ENCODE peak calls at places on chromosomes 1 and 21, in six cellular contexts. One of them, this sample, is unnamed.

GRCh38 chr1:205962821-205963221 is 19.6 kb upstream of the SLC26A9 start:
- DNase-seq in HepG2: no peak
- DNase-seq in GM12878: no peak
- DNase-seq in HCT116: no peak
- DNase-seq in H1: no peak
- DNase-seq in K562: no peak
- DNase-seq in this sample: no peak

GRCh38 chr1:152436593-152437338 is 22.7 kb upstream of the CRNN start:
- DNase-seq in HepG2: no peak
- DNase-seq in GM12878: no peak
- DNase-seq in HCT116: no peak
- DNase-seq in H1: no peak
- DNase-seq in K562: no peak
- DNase-seq in this sample: no peak

GRCh38 chr1:90712153-90712930 is 4.8 kb downstream of the BARHL2 start:
- DNase-seq in HepG2: no peak
- DNase-seq in GM12878: no peak
- DNase-seq in HCT116: no peak
- DNase-seq in H1: peak
- DNase-seq in K562: no peak
- DNase-seq in this sample: no peak

GRCh38 chr1:234065794-234066447 is 161.4 kb downstream of the SLC35F3 start:
- DNase-seq in HepG2: peak
- DNase-seq in GM12878: peak
- DNase-seq in HCT116: peak
- DNase-seq in H1: peak
- DNase-seq in K562: peak
- DNase-seq in this sample: peak

GRCh38 chr1:231241751-231242150 is 739 bp downstream of the GNPAT start:
- DNase-seq in HepG2: no peak
- DNase-seq in GM12878: no peak
- DNase-seq in HCT116: no peak
- DNase-seq in H1: no peak
- DNase-seq in K562: peak
- DNase-seq in this sample: peak

GRCh38 chr21:38804617-38805281 is 980 bp upstream of the ETS2 start:
- DNase-seq in HepG2: no peak
- DNase-seq in GM12878: no peak
- DNase-seq in HCT116: peak
- DNase-seq in H1: peak
- DNase-seq in K562: peak
- DNase-seq in this sample: peak

GRCh38 chr1:203480084-203480483 is 4.5 kb downstream of the PRELP start:
- DNase-seq in HepG2: no peak
- DNase-seq in GM12878: no peak
- DNase-seq in HCT116: no peak
- DNase-seq in H1: no peak
- DNase-seq in K562: no peak
- DNase-seq in this sample: no peak

GRCh38 chr1:111476761-111477309 is 3.1 kb downstream of the C1orf162 start:
- DNase-seq in HepG2: no peak
- DNase-seq in GM12878: peak
- DNase-seq in HCT116: no peak
- DNase-seq in H1: no peak
- DNase-seq in K562: no peak
- DNase-seq in this sample: no peak

GRCh38 chr1:16072616-16073484 is 601 bp downstream of the FAM131C start:
- DNase-seq in HepG2: no peak
- DNase-seq in GM12878: no peak
- DNase-seq in HCT116: no peak
- DNase-seq in H1: peak
- DNase-seq in K562: no peak
- DNase-seq in this sample: no peak

GRCh38 chr1:231337043-231337471 is 595 bp downstream of the EXOC8 start:
- DNase-seq in HepG2: no peak
- DNase-seq in GM12878: no peak
- DNase-seq in HCT116: no peak
- DNase-seq in H1: no peak
- DNase-seq in K562: peak
- DNase-seq in this sample: no peak

GRCh38 chr1:1091344-1092148 is 17.4 kb upstream of the RNF223 start:
- DNase-seq in HepG2: no peak
- DNase-seq in GM12878: no peak
- DNase-seq in HCT116: no peak
- DNase-seq in H1: peak
- DNase-seq in K562: peak
- DNase-seq in this sample: no peak

GRCh38 chr1:219372916-219373615 is 199.4 kb downstream of the LYPLAL1 start:
- DNase-seq in HepG2: peak
- DNase-seq in GM12878: no peak
- DNase-seq in HCT116: no peak
- DNase-seq in H1: no peak
- DNase-seq in K562: no peak
- DNase-seq in this sample: no peak

GRCh38 chr1:231866392-231867331 is 240.1 kb downstream of the DISC1 start:
- DNase-seq in HepG2: peak
- DNase-seq in GM12878: no peak
- DNase-seq in HCT116: peak
- DNase-seq in H1: peak
- DNase-seq in K562: peak
- DNase-seq in this sample: peak

GRCh38 chr1:211285196-211285595 is 26.0 kb downstream of the RCOR3 start:
- DNase-seq in HepG2: no peak
- DNase-seq in GM12878: no peak
- DNase-seq in HCT116: no peak
- DNase-seq in H1: no peak
- DNase-seq in K562: no peak
- DNase-seq in this sample: peak

GRCh38 chr1:185267278-185267677 is 49.8 kb downstream of the IVNS1ABP start:
- DNase-seq in HepG2: no peak
- DNase-seq in GM12878: no peak
- DNase-seq in HCT116: no peak
- DNase-seq in H1: no peak
- DNase-seq in K562: no peak
- DNase-seq in this sample: no peak

GRCh38 chr1:170910273-170910672 is 25.1 kb upstream of the MROH9 start:
- DNase-seq in HepG2: no peak
- DNase-seq in GM12878: no peak
- DNase-seq in HCT116: no peak
- DNase-seq in H1: no peak
- DNase-seq in K562: no peak
- DNase-seq in this sample: peak

GRCh38 chr1:184404727-184405027 is 17.8 kb downstream of the C1orf21 start:
- DNase-seq in HepG2: no peak
- DNase-seq in GM12878: no peak
- DNase-seq in HCT116: no peak
- DNase-seq in H1: no peak
- DNase-seq in K562: no peak
- DNase-seq in this sample: no peak

GRCh38 chr1:6517435-6517851 is 26.0 kb upstream of the PLEKHG5 start:
- DNase-seq in HepG2: no peak
- DNase-seq in GM12878: no peak
- DNase-seq in HCT116: no peak
- DNase-seq in H1: no peak
- DNase-seq in K562: peak
- DNase-seq in this sample: no peak

GRCh38 chr1:6521502-6521901 is 30.0 kb upstream of the PLEKHG5 start:
- DNase-seq in HepG2: no peak
- DNase-seq in GM12878: no peak
- DNase-seq in HCT116: no peak
- DNase-seq in H1: no peak
- DNase-seq in K562: no peak
- DNase-seq in this sample: no peak

GRCh38 chr1:6519935-6520621 is 28.6 kb upstream of the PLEKHG5 start:
- DNase-seq in HepG2: no peak
- DNase-seq in GM12878: no peak
- DNase-seq in HCT116: no peak
- DNase-seq in H1: peak
- DNase-seq in K562: peak
- DNase-seq in this sample: no peak

GRCh38 chr1:6515771-6516170 is 24.3 kb upstream of the PLEKHG5 start:
- DNase-seq in HepG2: no peak
- DNase-seq in GM12878: no peak
- DNase-seq in HCT116: no peak
- DNase-seq in H1: no peak
- DNase-seq in K562: no peak
- DNase-seq in this sample: no peak

DNA sequence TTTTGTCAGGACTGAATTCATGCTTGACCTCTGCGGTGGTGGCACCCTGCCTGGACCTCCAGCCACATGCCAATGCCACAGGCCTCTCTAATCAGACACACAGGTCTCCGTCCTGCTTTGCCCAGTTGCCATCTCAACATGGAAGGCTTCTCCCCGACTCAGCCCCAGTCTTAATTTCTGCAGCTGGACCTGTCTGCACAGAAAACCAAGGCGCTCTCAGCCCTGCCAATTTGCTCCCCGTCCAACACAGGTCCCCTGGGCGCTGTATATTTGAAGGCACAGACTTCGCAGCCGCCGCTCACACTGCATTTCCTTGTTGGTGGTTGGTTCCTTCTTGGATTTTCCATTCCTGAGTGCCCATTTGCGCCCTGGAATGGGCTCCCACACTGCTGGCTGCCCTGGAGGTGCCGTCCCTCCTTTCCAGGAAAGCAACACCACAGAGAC is 28.0 kb upstream of the PLEKHG5 start:
- DNase-seq in HepG2: no peak
- DNase-seq in GM12878: no peak
- DNase-seq in HCT116: no peak
- DNase-seq in H1: no peak
- DNase-seq in K562: no peak
- DNase-seq in this sample: no peak
- TF ChIP-seq MAX in HepG2: no peak
- TF ChIP-seq MAX in GM12878: no peak
- TF ChIP-seq MAX in HCT116: no peak
- TF ChIP-seq MAX in H1: no peak
- TF ChIP-seq MAX in K562: no peak
- TF ChIP-seq MAX in this sample: no peak

GRCh38 chr1:235503333-235504121 is 725 bp downstream of the B3GALNT2 start:
- DNase-seq in HepG2: peak
- DNase-seq in GM12878: no peak
- DNase-seq in HCT116: no peak
- DNase-seq in H1: no peak
- DNase-seq in K562: peak
- DNase-seq in this sample: peak

GRCh38 chr1:235504122-235504493 is at the start of gene B3GALNT2:
- DNase-seq in HepG2: no peak
- DNase-seq in GM12878: no peak
- DNase-seq in HCT116: no peak
- DNase-seq in H1: no peak
- DNase-seq in K562: no peak
- DNase-seq in this sample: no peak

GRCh38 chr1:235507623-235508022 is 3.4 kb upstream of the B3GALNT2 start:
- DNase-seq in HepG2: no peak
- DNase-seq in GM12878: no peak
- DNase-seq in HCT116: no peak
- DNase-seq in H1: no peak
- DNase-seq in K562: no peak
- DNase-seq in this sample: no peak

GRCh38 chr1:235502601-235503332 is 1.5 kb downstream of the B3GALNT2 start:
- DNase-seq in HepG2: no peak
- DNase-seq in GM12878: no peak
- DNase-seq in HCT116: no peak
- DNase-seq in H1: no peak
- DNase-seq in K562: no peak
- DNase-seq in this sample: peak

DNA sequence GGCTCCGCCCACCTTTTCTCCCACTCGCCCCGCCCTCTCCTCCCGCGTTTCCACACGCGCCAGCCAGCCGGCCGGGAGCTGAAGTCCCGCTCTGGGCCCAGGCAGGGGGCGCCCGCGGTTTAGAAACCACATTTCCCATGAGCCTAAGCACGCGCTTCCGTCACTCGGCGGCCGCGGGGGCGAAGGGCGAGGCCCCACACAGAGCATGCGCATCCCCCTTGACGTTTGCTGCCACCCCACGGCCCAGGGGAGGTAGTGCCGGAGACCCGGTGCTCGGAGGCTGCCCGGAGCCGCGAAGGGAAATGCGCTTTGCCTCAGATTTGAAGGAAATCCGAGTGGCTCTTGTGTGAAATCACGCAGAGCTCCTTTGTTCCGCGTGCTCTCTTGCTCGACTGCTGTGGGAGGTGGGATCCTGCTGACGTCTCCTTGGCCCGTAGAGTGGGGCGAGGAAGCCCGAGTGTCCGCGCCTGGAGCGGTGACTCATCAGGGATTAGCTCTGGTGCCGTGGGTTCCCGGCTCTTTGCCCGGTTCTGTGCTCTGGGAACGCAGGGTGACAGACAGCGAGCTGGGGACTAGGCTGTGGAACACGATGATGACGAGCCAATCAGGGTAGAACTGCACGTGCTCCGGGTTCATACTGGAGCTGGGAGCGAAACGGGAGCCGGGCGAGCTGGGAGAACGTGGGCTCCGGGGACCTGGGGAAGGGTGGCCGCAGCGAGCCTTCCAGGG is 406 bp upstream of the B3GALNT2 start:
- DNase-seq in HepG2: peak
- DNase-seq in GM12878: peak
- DNase-seq in HCT116: peak
- DNase-seq in H1: peak
- DNase-seq in K562: peak
- DNase-seq in this sample: peak
- TF ChIP-seq POLR2A in HepG2: peak
- TF ChIP-seq POLR2A in GM12878: peak
- TF ChIP-seq POLR2A in HCT116: peak
- TF ChIP-seq POLR2A in H1: peak
- TF ChIP-seq POLR2A in K562: peak
- TF ChIP-seq POLR2A in this sample: peak

DNA sequence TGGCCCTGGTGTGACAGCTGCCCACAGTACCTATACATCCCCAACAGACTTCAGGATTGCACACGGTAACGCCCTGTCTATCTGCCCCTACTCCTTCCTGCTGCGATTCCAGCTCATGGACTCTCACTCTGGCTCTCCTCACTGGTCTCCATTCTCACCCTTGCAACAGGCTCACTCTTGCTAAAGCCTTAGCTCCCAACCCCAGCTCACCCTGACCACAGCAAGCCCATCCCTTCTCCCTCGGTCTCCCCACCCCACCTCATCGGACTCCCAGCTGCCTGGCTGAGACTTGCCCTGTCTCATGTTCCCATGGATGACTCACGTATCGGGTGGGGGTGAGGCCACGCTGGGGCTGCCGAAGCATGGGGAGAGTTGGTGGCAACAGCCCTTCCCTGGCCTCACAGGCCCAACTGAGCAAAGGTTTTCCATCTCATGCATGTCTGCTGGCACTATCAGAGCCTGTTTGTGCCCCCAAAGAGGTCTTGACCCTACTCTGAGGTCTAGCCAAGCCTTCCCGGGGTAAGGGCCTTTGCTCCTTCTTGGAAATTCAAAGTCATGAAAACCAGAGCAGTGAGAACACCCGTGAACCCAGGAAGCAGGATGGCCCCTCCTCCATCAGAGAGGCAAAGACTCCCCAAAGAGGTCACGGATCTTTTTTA is 7.1 kb downstream of the PHLDA3 start:
- DNase-seq in HepG2: peak
- DNase-seq in GM12878: no peak
- DNase-seq in HCT116: peak
- DNase-seq in H1: no peak
- DNase-seq in K562: peak
- DNase-seq in this sample: peak
- H3K9ac ChIP-seq in HepG2: no peak
- H3K9ac ChIP-seq in GM12878: no peak
- H3K9ac ChIP-seq in HCT116: peak
- H3K9ac ChIP-seq in H1: no peak
- H3K9ac ChIP-seq in K562: no peak
- H3K9ac ChIP-seq in this sample: no peak

GRCh38 chr1:39084191-39084590 is 58.0 kb downstream of the NDUFS5 start:
- DNase-seq in HepG2: no peak
- DNase-seq in GM12878: no peak
- DNase-seq in HCT116: no peak
- DNase-seq in H1: no peak
- DNase-seq in K562: no peak
- DNase-seq in this sample: no peak
- TF ChIP-seq MAX in HepG2: no peak
- TF ChIP-seq MAX in GM12878: no peak
- TF ChIP-seq MAX in HCT116: no peak
- TF ChIP-seq MAX in H1: no peak
- TF ChIP-seq MAX in K562: no peak
- TF ChIP-seq MAX in this sample: no peak